ENCODE peak calls at places on chromosomes 2 and 18, in seven cellular contexts. One of them, this sample, is unnamed.

GRCh38 chr2:133333189-133333588 is 235.1 kb downstream of the NCKAP5 start:
- DNase-seq in cardiac muscle cell: no peak
- DNase-seq in adrenal gland: no peak
- DNase-seq in kidney epithelial cell: no peak
- DNase-seq in Caco-2: no peak
- DNase-seq in tibial artery: no peak
- DNase-seq in left ventricle myocardium inferior: no peak
- DNase-seq in this sample: no peak

GRCh38 chr2:231361701-231362588 is 33.6 kb upstream of the B3GNT7 start:
- DNase-seq in left ventricle myocardium inferior: no peak
- DNase-seq in kidney epithelial cell: no peak
- DNase-seq in tibial artery: peak
- DNase-seq in Caco-2: no peak
- DNase-seq in adrenal gland: no peak
- DNase-seq in cardiac muscle cell: no peak
- DNase-seq in this sample: no peak

GRCh38 chr2:144324446-144325045 is 195.4 kb downstream of the ZEB2 start:
- DNase-seq in kidney epithelial cell: no peak
- DNase-seq in tibial artery: no peak
- DNase-seq in cardiac muscle cell: no peak
- DNase-seq in adrenal gland: no peak
- DNase-seq in left ventricle myocardium inferior: no peak
- DNase-seq in Caco-2: no peak
- DNase-seq in this sample: no peak

GRCh38 chr2:86274265-86274917 is 63.0 kb downstream of the REEP1 start:
- DNase-seq in tibial artery: no peak
- DNase-seq in cardiac muscle cell: peak
- DNase-seq in Caco-2: no peak
- DNase-seq in kidney epithelial cell: peak
- DNase-seq in adrenal gland: no peak
- DNase-seq in left ventricle myocardium inferior: no peak
- DNase-seq in this sample: peak

GRCh38 chr2:163717993-163718680 is 17.7 kb downstream of the FIGN start:
- DNase-seq in left ventricle myocardium inferior: no peak
- DNase-seq in tibial artery: no peak
- DNase-seq in cardiac muscle cell: no peak
- DNase-seq in kidney epithelial cell: no peak
- DNase-seq in Caco-2: no peak
- DNase-seq in adrenal gland: no peak
- DNase-seq in this sample: no peak

GRCh38 chr2:206275274-206276160 is 1.1 kb downstream of the ZDBF2 start:
- DNase-seq in tibial artery: no peak
- DNase-seq in Caco-2: no peak
- DNase-seq in left ventricle myocardium inferior: no peak
- DNase-seq in kidney epithelial cell: no peak
- DNase-seq in adrenal gland: no peak
- DNase-seq in cardiac muscle cell: peak
- DNase-seq in this sample: peak

GRCh38 chr2:182761903-182762302 is 45.8 kb downstream of the DNAJC10 start:
- DNase-seq in cardiac muscle cell: peak
- DNase-seq in left ventricle myocardium inferior: no peak
- DNase-seq in kidney epithelial cell: no peak
- DNase-seq in Caco-2: no peak
- DNase-seq in adrenal gland: no peak
- DNase-seq in tibial artery: no peak
- DNase-seq in this sample: peak

GRCh38 chr2:175435012-175435411 is 253.5 kb upstream of the ATP5MC3 start:
- DNase-seq in adrenal gland: no peak
- DNase-seq in left ventricle myocardium inferior: no peak
- DNase-seq in kidney epithelial cell: no peak
- DNase-seq in tibial artery: no peak
- DNase-seq in cardiac muscle cell: no peak
- DNase-seq in Caco-2: no peak
- DNase-seq in this sample: no peak

GRCh38 chr18:11729556-11729955 is 40.5 kb downstream of the GNAL start:
- DNase-seq in cardiac muscle cell: no peak
- DNase-seq in kidney epithelial cell: no peak
- DNase-seq in tibial artery: no peak
- DNase-seq in adrenal gland: no peak
- DNase-seq in left ventricle myocardium inferior: no peak
- DNase-seq in Caco-2: no peak
- DNase-seq in this sample: no peak

GRCh38 chr2:28582595-28582994 is 86.7 kb downstream of the PLB1 start:
- DNase-seq in cardiac muscle cell: no peak
- DNase-seq in adrenal gland: no peak
- DNase-seq in tibial artery: no peak
- DNase-seq in kidney epithelial cell: no peak
- DNase-seq in left ventricle myocardium inferior: no peak
- DNase-seq in Caco-2: no peak
- DNase-seq in this sample: no peak

GRCh38 chr2:150561076-150561475 is 73.6 kb upstream of the RND3 start:
- DNase-seq in cardiac muscle cell: no peak
- DNase-seq in kidney epithelial cell: no peak
- DNase-seq in tibial artery: no peak
- DNase-seq in left ventricle myocardium inferior: no peak
- DNase-seq in Caco-2: no peak
- DNase-seq in adrenal gland: no peak
- DNase-seq in this sample: no peak

GRCh38 chr2:165804719-165805118 is 10.7 kb upstream of the GALNT3 start:
- DNase-seq in left ventricle myocardium inferior: no peak
- DNase-seq in Caco-2: peak
- DNase-seq in kidney epithelial cell: no peak
- DNase-seq in tibial artery: no peak
- DNase-seq in cardiac muscle cell: no peak
- DNase-seq in adrenal gland: no peak
- DNase-seq in this sample: no peak

GRCh38 chr2:232411901-232412629 is 5.4 kb downstream of the ALPG start:
- DNase-seq in kidney epithelial cell: no peak
- DNase-seq in cardiac muscle cell: no peak
- DNase-seq in adrenal gland: no peak
- DNase-seq in Caco-2: no peak
- DNase-seq in tibial artery: peak
- DNase-seq in left ventricle myocardium inferior: no peak
- DNase-seq in this sample: no peak

GRCh38 chr18:47745227-47745626 is 185.2 kb downstream of the SMAD2 start:
- DNase-seq in left ventricle myocardium inferior: no peak
- DNase-seq in tibial artery: no peak
- DNase-seq in kidney epithelial cell: no peak
- DNase-seq in adrenal gland: no peak
- DNase-seq in Caco-2: no peak
- DNase-seq in cardiac muscle cell: no peak
- DNase-seq in this sample: no peak

GRCh38 chr2:168130302-168130701 is 117.1 kb downstream of the STK39 start:
- DNase-seq in kidney epithelial cell: no peak
- DNase-seq in cardiac muscle cell: no peak
- DNase-seq in Caco-2: no peak
- DNase-seq in adrenal gland: no peak
- DNase-seq in left ventricle myocardium inferior: no peak
- DNase-seq in tibial artery: no peak
- DNase-seq in this sample: no peak

DNA sequence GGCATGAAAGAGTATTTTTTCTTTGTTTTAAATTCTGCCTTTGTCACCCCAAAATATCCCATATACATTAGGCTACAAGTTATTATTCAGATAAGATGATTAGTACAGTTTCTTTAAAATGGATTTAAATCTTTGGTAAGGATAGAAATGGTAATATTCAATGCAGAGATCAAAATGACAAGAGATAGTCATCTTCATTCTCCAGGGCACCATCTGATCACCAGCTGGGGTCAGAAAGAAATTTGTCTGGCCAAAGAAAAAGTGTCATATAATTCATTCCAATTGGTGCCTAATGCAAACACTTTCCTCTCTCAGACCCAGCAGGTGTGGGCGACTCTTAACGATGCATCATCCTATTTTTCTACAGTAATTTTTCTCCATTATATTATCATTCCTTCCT is 570.3 kb downstream of the TDRD15 start:
- DNase-seq in cardiac muscle cell: no peak
- DNase-seq in left ventricle myocardium inferior: no peak
- DNase-seq in kidney epithelial cell: no peak
- DNase-seq in tibial artery: no peak
- DNase-seq in adrenal gland: no peak
- DNase-seq in Caco-2: no peak
- DNase-seq in this sample: no peak
- H3K4me3 ChIP-seq in cardiac muscle cell: no peak
- H3K4me3 ChIP-seq in left ventricle myocardium inferior: no peak
- H3K4me3 ChIP-seq in kidney epithelial cell: no peak
- H3K4me3 ChIP-seq in tibial artery: no peak
- H3K4me3 ChIP-seq in adrenal gland: no peak
- H3K4me3 ChIP-seq in Caco-2: no peak
- H3K4me3 ChIP-seq in this sample: no peak

DNA sequence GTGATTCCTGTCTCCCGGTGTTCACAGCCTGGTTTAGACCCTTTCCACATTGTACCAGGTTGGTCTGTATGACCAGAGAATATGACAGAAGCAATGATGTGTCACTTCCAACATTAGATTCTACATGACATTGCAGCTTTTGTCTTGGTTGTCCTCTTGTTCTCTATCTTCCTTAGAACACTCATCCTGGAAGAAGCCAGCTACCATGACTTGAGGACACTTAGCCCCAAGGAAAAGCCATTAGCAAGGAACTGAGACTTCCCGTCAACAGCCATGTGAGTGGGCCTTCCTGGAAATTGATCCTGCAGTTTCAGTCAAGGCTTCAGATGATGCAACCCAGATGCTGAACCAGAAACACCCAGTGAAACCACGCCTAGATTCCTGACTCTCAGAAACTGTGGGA is 143.3 kb downstream of the MREG start:
- DNase-seq in left ventricle myocardium inferior: no peak
- DNase-seq in Caco-2: peak
- DNase-seq in adrenal gland: no peak
- DNase-seq in kidney epithelial cell: no peak
- DNase-seq in tibial artery: no peak
- DNase-seq in cardiac muscle cell: peak
- DNase-seq in this sample: peak
- H3K4me3 ChIP-seq in left ventricle myocardium inferior: no peak
- H3K4me3 ChIP-seq in Caco-2: no peak
- H3K4me3 ChIP-seq in adrenal gland: no peak
- H3K4me3 ChIP-seq in kidney epithelial cell: no peak
- H3K4me3 ChIP-seq in tibial artery: no peak
- H3K4me3 ChIP-seq in cardiac muscle cell: no peak
- H3K4me3 ChIP-seq in this sample: no peak

GRCh38 chr2:241270531-241270930 is 44.9 kb downstream of the HDLBP start:
- DNase-seq in tibial artery: no peak
- DNase-seq in left ventricle myocardium inferior: no peak
- DNase-seq in cardiac muscle cell: no peak
- DNase-seq in Caco-2: no peak
- DNase-seq in adrenal gland: no peak
- DNase-seq in kidney epithelial cell: no peak
- DNase-seq in this sample: no peak
- H3K4me3 ChIP-seq in tibial artery: peak
- H3K4me3 ChIP-seq in left ventricle myocardium inferior: peak
- H3K4me3 ChIP-seq in cardiac muscle cell: no peak
- H3K4me3 ChIP-seq in Caco-2: no peak
- H3K4me3 ChIP-seq in adrenal gland: peak
- H3K4me3 ChIP-seq in kidney epithelial cell: no peak
- H3K4me3 ChIP-seq in this sample: peak

GRCh38 chr2:115738138-115738537 is 1295.7 kb downstream of the DPP10 start:
- DNase-seq in Caco-2: no peak
- DNase-seq in left ventricle myocardium inferior: no peak
- DNase-seq in adrenal gland: no peak
- DNase-seq in kidney epithelial cell: no peak
- DNase-seq in tibial artery: no peak
- DNase-seq in cardiac muscle cell: no peak
- DNase-seq in this sample: no peak

GRCh38 chr2:115739574-115739973 is 1297.1 kb downstream of the DPP10 start:
- DNase-seq in left ventricle myocardium inferior: no peak
- DNase-seq in kidney epithelial cell: no peak
- DNase-seq in Caco-2: peak
- DNase-seq in adrenal gland: no peak
- DNase-seq in cardiac muscle cell: no peak
- DNase-seq in tibial artery: no peak
- DNase-seq in this sample: no peak
- H3K4me3 ChIP-seq in left ventricle myocardium inferior: no peak
- H3K4me3 ChIP-seq in kidney epithelial cell: no peak
- H3K4me3 ChIP-seq in Caco-2: no peak
- H3K4me3 ChIP-seq in adrenal gland: no peak
- H3K4me3 ChIP-seq in cardiac muscle cell: no peak
- H3K4me3 ChIP-seq in tibial artery: no peak
- H3K4me3 ChIP-seq in this sample: no peak

DNA sequence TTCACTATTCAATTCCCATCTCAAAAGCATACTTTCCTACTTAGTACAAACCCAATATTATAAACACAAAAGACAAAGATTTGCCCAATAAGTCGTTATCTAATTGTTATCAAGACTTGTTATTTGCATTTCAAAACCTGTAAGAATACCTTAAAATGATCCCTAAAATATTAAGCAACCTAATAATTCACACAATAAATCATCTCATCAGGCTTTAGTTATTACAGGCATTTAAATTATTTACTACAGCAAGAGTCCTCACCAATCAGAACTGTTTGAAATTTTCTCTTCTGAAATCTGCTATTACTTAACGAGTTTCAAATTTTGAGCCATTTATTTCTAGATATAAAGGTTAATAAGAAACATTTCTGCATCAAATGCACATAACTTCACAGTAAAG is 1.6 kb downstream of the CCDC88A start:
- DNase-seq in tibial artery: no peak
- DNase-seq in kidney epithelial cell: no peak
- DNase-seq in adrenal gland: no peak
- DNase-seq in cardiac muscle cell: no peak
- DNase-seq in Caco-2: no peak
- DNase-seq in left ventricle myocardium inferior: no peak
- DNase-seq in this sample: no peak
- H3K4me3 ChIP-seq in tibial artery: peak
- H3K4me3 ChIP-seq in kidney epithelial cell: peak
- H3K4me3 ChIP-seq in adrenal gland: peak
- H3K4me3 ChIP-seq in cardiac muscle cell: peak
- H3K4me3 ChIP-seq in Caco-2: no peak
- H3K4me3 ChIP-seq in left ventricle myocardium inferior: peak
- H3K4me3 ChIP-seq in this sample: peak

GRCh38 chr2:71467180-71467815 is 13.9 kb downstream of the DYSF start:
- DNase-seq in Caco-2: no peak
- DNase-seq in tibial artery: no peak
- DNase-seq in left ventricle myocardium inferior: no peak
- DNase-seq in cardiac muscle cell: no peak
- DNase-seq in adrenal gland: no peak
- DNase-seq in kidney epithelial cell: no peak
- DNase-seq in this sample: no peak
- H3K4me3 ChIP-seq in Caco-2: peak
- H3K4me3 ChIP-seq in tibial artery: peak
- H3K4me3 ChIP-seq in left ventricle myocardium inferior: peak
- H3K4me3 ChIP-seq in cardiac muscle cell: peak
- H3K4me3 ChIP-seq in adrenal gland: peak
- H3K4me3 ChIP-seq in kidney epithelial cell: peak
- H3K4me3 ChIP-seq in this sample: peak